ENCODE peak calls at places on chromosomes 7 and 10, in seven cellular contexts. W, N, A, Z, O, C and U are unnamed samples. For H3K9me3, the result is how much of the 10 kb centered on the place peaks cover.

GRCh38 chr7:159088016-159088865 is 56.4 kb downstream of the VIPR2 start:
- DNase-seq in O (peak), A (no peak), Z (no peak), C (no peak), N (no peak), W (peak), U (no peak)

GRCh38 chr10:50439806-50440205 is 183.9 kb downstream of the SGMS1 start:
- DNase-seq in O (no peak), C (no peak), A (no peak), Z (no peak), N (no peak), W (no peak), U (no peak)

GRCh38 chr10:47269294-47269693 is 30.7 kb upstream of the GDF10 start:
- DNase-seq in A (no peak), W (no peak), Z (no peak), O (no peak), C (no peak), N (no peak), U (no peak)

GRCh38 chr10:84138478-84139125 is 707 bp upstream of the GHITM start:
- DNase-seq in W (no peak), Z (peak), O (no peak), N (peak), C (no peak), A (no peak), U (peak)

GRCh38 chr10:95562326-95562725 is 1.2 kb upstream of the SORBS1 start:
- DNase-seq in Z (no peak), N (no peak), O (no peak), C (no peak), W (no peak), A (no peak), U (no peak)

GRCh38 chr10:132443605-132443997 is 46.6 kb downstream of the PWWP2B start:
- DNase-seq in A (no peak), Z (peak), O (no peak), N (peak), C (no peak), W (no peak), U (peak)

GRCh38 chr7:103113164-103113563 is 35.7 kb downstream of the NAPEPLD start:
- DNase-seq in A (peak), N (peak), Z (no peak), C (no peak), O (no peak), W (no peak), U (no peak)

GRCh38 chr10:19629559-19629958 is 186.7 kb upstream of the PLXDC2 start:
- DNase-seq in Z (peak), W (peak), N (peak), A (no peak), C (peak), O (peak), U (peak)

GRCh38 chr10:67110286-67110685 is 184.4 kb downstream of the LRRTM3 start:
- DNase-seq in N (no peak), O (no peak), Z (no peak), W (no peak), A (no peak), C (no peak), U (no peak)

GRCh38 chr7:26420600-26420999 is 128.9 kb downstream of the SNX10 start:
- DNase-seq in N (no peak), C (no peak), W (no peak), O (no peak), A (no peak), Z (no peak), U (no peak)

GRCh38 chr7:134999136-134999535 is 12.8 kb downstream of the AGBL3 start:
- DNase-seq in A (no peak), N (no peak), O (no peak), Z (no peak), W (no peak), C (no peak), U (no peak)

GRCh38 chr7:80373431-80374032 is 138.3 kb downstream of the GNAT3 start:
- DNase-seq in W (no peak), Z (no peak), A (no peak), C (no peak), N (no peak), O (no peak), U (no peak)

GRCh38 chr10:5611899-5612680 is 54.3 kb downstream of the ASB13 start:
- DNase-seq in C (no peak), Z (no peak), W (no peak), A (no peak), N (no peak), O (no peak), U (peak)

GRCh38 chr10:36779238-36779846 is 346.1 kb upstream of the ANKRD30A start:
- DNase-seq in A (peak), Z (no peak), W (no peak), O (no peak), C (peak), N (peak), U (no peak)

GRCh38 chr10:102782698-102783540 is 39.2 kb downstream of the WBP1L start:
- DNase-seq in C (no peak), O (peak), Z (peak), A (peak), W (peak), N (no peak), U (peak)

GRCh38 chr7:18552943-18553584 is 57.5 kb downstream of the HDAC9 start:
- DNase-seq in O (no peak), C (no peak), N (peak), W (no peak), Z (peak), A (no peak), U (no peak)

GRCh38 chr10:70829543-70829942 is 13.8 kb downstream of the SGPL1 start:
- DNase-seq in Z (no peak), N (no peak), O (no peak), W (no peak), A (no peak), C (no peak), U (no peak)

GRCh38 chr7:22442187-22442886 is 57.7 kb downstream of the STEAP1B start:
- DNase-seq in Z (no peak), C (no peak), O (no peak), N (no peak), W (no peak), A (no peak), U (peak)

GRCh38 chr7:37247881-37248280 is 200.8 kb downstream of the ELMO1 start:
- DNase-seq in C (no peak), Z (peak), N (peak), O (no peak), W (no peak), A (peak), U (no peak)

GRCh38 chr10:31318382-31318853 is 598 bp upstream of the ZEB1 start:
- DNase-seq in Z (peak), N (peak), O (peak), C (no peak), A (peak), W (peak), U (no peak)

GRCh38 chr10:119973261-119973660 is 80.7 kb downstream of the SEC23IP start:
- DNase-seq in W (no peak), O (no peak), C (no peak), Z (no peak), A (peak), N (peak), U (no peak)

GRCh38 chr7:92761391-92762098 is 74.8 kb downstream of the CDK6 start:
- DNase-seq in N (no peak), Z (no peak), C (no peak), A (no peak), W (no peak), O (no peak), U (no peak)
- H3K27ac ChIP-seq in N (peak), Z (no peak), C (no peak), A (peak), W (no peak), O (no peak), U (no peak)

DNA sequence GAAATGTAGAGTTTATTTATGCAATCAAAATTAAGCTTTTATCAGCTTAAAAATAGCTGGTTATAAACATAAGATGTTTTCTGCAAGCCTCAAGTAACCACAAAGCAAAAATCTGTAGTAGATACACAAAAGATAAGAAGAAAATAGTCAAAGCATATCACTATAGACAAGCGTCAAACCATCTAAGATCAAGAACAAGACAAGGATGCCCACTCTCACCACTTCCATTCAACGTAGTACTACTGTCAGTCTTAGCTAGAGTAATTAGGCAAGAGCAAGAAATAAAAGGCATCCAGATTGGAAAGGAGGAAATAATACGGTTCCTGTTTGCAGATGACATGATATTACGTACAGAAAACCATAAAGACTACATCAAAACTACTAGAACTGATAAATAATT is 17.5 kb upstream of the CYP2E1 start:
- DNase-seq in Z (no peak), W (no peak), A (no peak), N (no peak), C (no peak), O (no peak), U (no peak)
- H3K9me3 ChIP-seq in Z (under half), W (under half), A (under half), N (under half), C (under half), O (under half), U (under half)

DNA sequence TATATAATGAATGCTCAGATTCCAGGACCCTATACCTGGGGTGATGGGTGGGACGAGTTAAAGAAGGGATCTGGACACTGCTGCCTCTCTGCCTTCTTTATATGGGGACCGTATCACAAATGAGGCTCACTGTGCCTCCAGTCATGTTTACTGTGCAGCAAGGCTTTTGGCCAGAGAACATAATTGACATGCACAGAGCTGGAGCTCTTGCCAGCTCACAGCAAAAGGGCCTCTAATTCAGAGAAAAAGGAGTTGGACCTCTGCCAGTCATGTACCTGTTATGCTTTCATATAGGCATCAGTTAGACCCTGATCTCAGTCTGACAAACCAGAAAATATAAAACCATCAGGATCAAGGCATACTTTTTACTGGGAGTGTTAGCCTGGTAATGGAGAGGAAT is 89.8 kb downstream of the NPSR1 start:
- DNase-seq in O (no peak), A (no peak), N (no peak), Z (no peak), W (no peak), C (no peak), U (no peak)
- H3K27ac ChIP-seq in O (no peak), A (no peak), N (peak), Z (peak), W (no peak), C (no peak), U (peak)

GRCh38 chr10:109871476-109871875 is 51.8 kb downstream of the XPNPEP1 start:
- DNase-seq in A (no peak), N (no peak), Z (no peak), O (no peak), C (no peak), W (no peak), U (no peak)
- H3K9me3 ChIP-seq in A (under half), N (under half), Z (under half), O (under half), C (under half), W (under half), U (under half)

DNA sequence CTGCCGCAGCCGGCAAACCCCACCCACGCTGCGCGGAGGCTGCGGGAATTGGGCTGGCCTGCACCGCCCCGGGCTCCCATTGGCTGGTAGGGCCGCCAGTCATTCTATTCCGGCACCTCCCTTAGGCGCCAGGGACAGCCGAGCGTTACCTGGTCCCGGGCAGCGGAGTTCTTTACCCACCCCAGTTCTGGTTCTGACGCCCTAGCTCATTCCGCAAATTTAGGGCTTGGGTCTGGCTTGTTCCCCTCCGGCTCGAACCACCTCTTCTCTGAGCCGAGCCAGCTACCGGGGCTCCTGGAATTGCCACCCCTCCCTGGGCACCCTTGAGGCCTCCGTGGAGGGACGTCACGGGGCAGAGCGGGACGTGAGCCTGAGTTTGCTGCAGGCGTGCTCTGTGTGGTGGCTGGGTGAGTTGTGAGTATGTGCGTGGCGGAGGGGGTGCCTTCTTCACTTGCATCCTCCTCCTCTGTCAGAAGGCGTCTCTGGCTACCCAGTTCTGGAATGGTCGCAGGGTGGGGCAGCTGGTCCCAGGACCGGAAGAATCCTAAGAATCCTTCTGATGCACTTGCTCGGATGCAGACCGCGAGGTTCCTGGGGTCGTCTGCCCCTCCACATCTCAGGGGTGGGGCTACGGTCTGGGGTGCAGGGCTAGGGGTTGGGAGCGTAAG is at the start of the genes PDZD7 and SFXN3:
- DNase-seq in N (peak), Z (peak), W (peak), A (peak), C (peak), O (peak), U (peak)
- H3K27ac ChIP-seq in N (peak), Z (peak), W (peak), A (peak), C (no peak), O (peak), U (peak)

GRCh38 chr7:15643000-15643705 is 43.3 kb downstream of the MEOX2 start:
- DNase-seq in O (no peak), C (no peak), Z (peak), W (peak), A (no peak), N (no peak), U (no peak)
- H3K9me3 ChIP-seq in O (under half), C (under half), Z (under half), W (under half), A (under half), N (under half), U (under half)

DNA sequence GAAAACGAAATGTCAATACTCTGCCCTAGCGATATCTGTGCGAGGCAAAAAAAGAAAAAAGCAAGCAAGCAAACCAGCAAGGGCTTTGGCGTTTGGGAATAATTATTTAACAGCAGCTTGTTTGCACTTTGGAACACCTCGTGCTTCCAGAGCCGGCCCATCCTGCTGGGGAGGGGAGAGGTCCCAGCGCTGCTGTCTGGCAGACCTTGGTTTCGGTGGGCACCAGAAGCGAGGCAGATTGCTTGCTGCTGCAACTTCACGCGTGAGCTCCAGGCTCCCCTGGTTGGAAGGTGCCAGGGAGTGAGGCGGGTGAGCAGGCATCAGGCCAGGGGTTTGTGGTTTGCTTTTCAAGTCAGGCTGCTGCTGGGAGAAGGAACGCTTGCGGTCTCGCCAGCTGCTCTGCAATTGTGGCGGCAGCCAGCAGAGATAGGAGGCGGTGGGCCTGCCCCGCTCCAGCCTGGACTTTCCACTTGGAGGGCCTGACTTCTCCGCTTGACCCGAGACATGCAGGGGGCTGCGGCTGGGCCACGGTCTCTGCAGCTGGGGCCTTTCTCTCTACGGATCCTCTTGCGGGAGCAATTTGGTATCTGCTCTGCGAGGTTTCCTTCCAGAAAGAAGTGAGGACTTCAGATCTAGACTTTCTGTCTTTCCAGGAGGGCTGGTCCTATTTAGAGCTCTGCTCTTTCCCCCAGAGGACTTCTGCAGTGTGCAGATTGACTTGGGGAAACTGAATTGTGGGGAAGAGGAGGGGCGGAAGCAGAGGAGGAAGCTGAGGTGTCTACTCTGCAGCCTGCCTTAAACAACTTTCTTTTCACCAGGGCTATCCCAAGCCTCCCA is 131.4 kb downstream of the PRPF18 start:
- DNase-seq in Z (peak), O (peak), W (peak), A (peak), N (no peak), C (no peak), U (peak)
- H3K27ac ChIP-seq in Z (peak), O (peak), W (no peak), A (no peak), N (no peak), C (no peak), U (peak)

GRCh38 chr10:1573981-1574380 is 163.3 kb downstream of the ADARB2 start:
- DNase-seq in A (no peak), W (no peak), N (no peak), O (peak), C (no peak), Z (no peak), U (no peak)
- H3K9me3 ChIP-seq in A (under half), W (under half), N (under half), O (under half), C (under half), Z (under half), U (under half)

GRCh38 chr10:17234541-17234940 is 6.5 kb downstream of the VIM start:
- DNase-seq in Z (no peak), O (no peak), C (no peak), N (no peak), A (no peak), W (no peak), U (no peak)
- H3K27ac ChIP-seq in Z (no peak), O (peak), C (no peak), N (no peak), A (no peak), W (peak), U (peak)

GRCh38 chr10:128568979-128569378 is 442.8 kb upstream of the MKI67 start:
- DNase-seq in N (no peak), W (no peak), Z (no peak), A (no peak), C (no peak), O (no peak), U (no peak)
- H3K9me3 ChIP-seq in N (under half), W (under half), Z (under half), A (under half), C (under half), O (under half), U (under half)